ENCODE peak calls at places on chromosomes 16 and 17, in nine cellular contexts. Y is HCT116, M is HepG2, U is fibroblast of lung, X is neural progenitor cell, F is keratinocyte, E is GM23248, K is endothelial cell of umbilical vein, I is MM.1S. O is an unnamed sample.

GRCh38 chr16:65125871-65126270 is 4.0 kb upstream of the CDH11 start:
- DNase-seq in Y (no peak), M (no peak), U (peak), X (no peak), F (no peak), E (peak), K (no peak), I (no peak), O (no peak)

GRCh38 chr17:11309033-11309432 is 68.0 kb downstream of the SHISA6 start:
- DNase-seq in Y (no peak), M (no peak), U (no peak), X (no peak), F (no peak), E (no peak), K (no peak), I (no peak), O (no peak)

GRCh38 chr16:1575578-1575977 is 36.3 kb downstream of the IFT140 start:
- DNase-seq in Y (no peak), M (peak), U (no peak), X (no peak), F (no peak), E (no peak), K (no peak), I (no peak), O (no peak)

GRCh38 chr17:70217571-70217970 is 48.2 kb downstream of the KCNJ2 start:
- DNase-seq in Y (no peak), M (no peak), U (no peak), X (no peak), F (no peak), E (no peak), K (no peak), I (no peak), O (no peak)

GRCh38 chr16:10879681-10880589 is 2.9 kb downstream of the CIITA start:
- DNase-seq in Y (no peak), M (no peak), U (no peak), X (no peak), F (no peak), E (no peak), K (no peak), I (no peak), O (no peak)

GRCh38 chr17:1259910-1260389 is 10.3 kb upstream of the BHLHA9 start:
- DNase-seq in Y (no peak), M (no peak), U (no peak), X (no peak), F (no peak), E (peak), K (no peak), I (no peak), O (no peak)

GRCh38 chr16:10839271-10839661 is 20.7 kb upstream of the TVP23A start:
- DNase-seq in Y (no peak), M (no peak), U (no peak), X (peak), F (no peak), E (no peak), K (no peak), I (no peak), O (no peak)

GRCh38 chr16:55125818-55126385 is 195.2 kb downstream of the IRX5 start:
- DNase-seq in Y (no peak), M (no peak), U (no peak), X (no peak), F (no peak), E (no peak), K (no peak), I (no peak), O (no peak)

GRCh38 chr17:71110326-71110725 is 941.0 kb downstream of the KCNJ2 start:
- DNase-seq in Y (peak), M (no peak), U (no peak), X (no peak), F (no peak), E (no peak), K (no peak), I (no peak), O (no peak)

GRCh38 chr16:19463468-19464315 is 46.0 kb downstream of the TMC5 start:
- DNase-seq in Y (no peak), M (no peak), U (no peak), X (no peak), F (no peak), E (no peak), K (no peak), I (no peak), O (no peak)

GRCh38 chr16:68900009-68900408 is 56.7 kb downstream of the TANGO6 start:
- DNase-seq in Y (no peak), M (no peak), U (no peak), X (no peak), F (no peak), E (no peak), K (no peak), I (no peak), O (no peak)

GRCh38 chr17:79915850-79916430 is 76.7 kb upstream of the CBX4 start:
- DNase-seq in Y (peak), M (peak), U (no peak), X (peak), F (peak), E (peak), K (no peak), I (no peak), O (no peak)

GRCh38 chr16:81693047-81693446 is 86.0 kb upstream of the PLCG2 start:
- DNase-seq in Y (no peak), M (no peak), U (peak), X (peak), F (no peak), E (no peak), K (peak), I (no peak), O (no peak)

GRCh38 chr16:89364603-89365002 is 125.8 kb downstream of the ANKRD11 start:
- DNase-seq in Y (no peak), M (no peak), U (peak), X (no peak), F (no peak), E (peak), K (peak), I (no peak), O (no peak)

DNA sequence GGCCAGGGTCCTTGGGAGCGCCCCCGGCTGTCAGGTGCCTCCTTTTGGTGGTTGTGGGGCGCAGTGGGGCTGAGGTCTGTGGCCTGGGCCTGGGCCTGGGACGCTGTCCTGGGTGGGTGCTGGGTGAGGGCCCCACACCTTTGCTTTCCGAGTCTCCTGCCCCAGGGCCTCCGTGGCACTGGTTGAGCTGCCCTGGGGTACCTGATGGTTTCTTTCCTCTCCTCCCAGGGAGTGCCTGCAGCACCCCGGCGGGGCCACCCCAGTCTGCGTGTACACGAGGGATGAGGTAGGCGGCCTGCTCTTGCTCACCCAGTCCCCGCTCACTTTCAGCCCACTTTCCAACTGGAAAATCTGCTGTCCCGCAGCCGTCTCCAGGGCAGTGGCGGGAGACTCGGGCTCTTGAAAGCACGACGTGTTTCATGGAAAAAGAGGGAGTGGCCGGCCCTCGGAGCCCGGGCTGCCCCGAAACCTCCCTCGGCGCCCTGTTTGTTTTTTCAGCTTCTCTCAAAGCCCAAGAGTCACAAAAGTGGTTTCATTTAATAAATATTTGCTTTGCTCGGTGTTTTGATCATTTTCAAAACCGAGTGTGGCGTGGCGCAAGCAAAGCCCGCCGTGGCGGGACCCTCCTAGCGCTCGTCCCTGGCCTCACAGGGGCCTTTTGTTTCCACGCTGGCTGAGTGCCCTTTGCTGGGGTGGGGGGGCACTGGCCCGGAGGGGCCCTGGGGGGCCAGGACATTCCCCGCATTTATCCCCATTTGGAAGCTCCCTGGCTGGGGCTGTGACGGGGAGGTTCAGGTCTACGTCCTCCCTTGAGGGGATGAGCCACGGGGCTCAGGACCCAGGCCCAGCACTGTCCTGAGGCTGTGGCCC is 17.4 kb downstream of the ASPSCR1 start:
- DNase-seq in Y (no peak), M (peak), U (no peak), X (no peak), F (no peak), E (no peak), K (no peak), I (no peak), O (no peak)
- H3K27ac ChIP-seq in Y (no peak), M (peak), U (no peak), X (peak), F (no peak), E (no peak), K (no peak), I (no peak), O (no peak)

GRCh38 chr17:48037924-48038323 is 327 bp upstream of the COPZ2 start:
- DNase-seq in Y (no peak), M (no peak), U (no peak), X (no peak), F (no peak), E (peak), K (peak), I (no peak), O (no peak)
- TF ChIP-seq EZH2 in Y (no peak), M (no peak), U (no peak), X (peak), F (no peak), E (no peak), K (no peak), I (no peak), O (no peak)

GRCh38 chr17:46817151-46817900 is 1.2 kb downstream of the WNT3 start:
- DNase-seq in Y (no peak), M (no peak), U (no peak), X (peak), F (no peak), E (no peak), K (no peak), I (no peak), O (no peak)

GRCh38 chr17:46817901-46818209 is 637 bp downstream of the WNT3 start:
- DNase-seq in Y (no peak), M (no peak), U (no peak), X (no peak), F (no peak), E (no peak), K (no peak), I (no peak), O (no peak)

GRCh38 chr17:46818929-46819859 is 702 bp upstream of the WNT3 start:
- DNase-seq in Y (no peak), M (no peak), U (no peak), X (peak), F (no peak), E (peak), K (no peak), I (no peak), O (no peak)

GRCh38 chr17:46819906-46820351 is 1.4 kb upstream of the WNT3 start:
- DNase-seq in Y (no peak), M (no peak), U (no peak), X (peak), F (no peak), E (no peak), K (no peak), I (no peak), O (no peak)

DNA sequence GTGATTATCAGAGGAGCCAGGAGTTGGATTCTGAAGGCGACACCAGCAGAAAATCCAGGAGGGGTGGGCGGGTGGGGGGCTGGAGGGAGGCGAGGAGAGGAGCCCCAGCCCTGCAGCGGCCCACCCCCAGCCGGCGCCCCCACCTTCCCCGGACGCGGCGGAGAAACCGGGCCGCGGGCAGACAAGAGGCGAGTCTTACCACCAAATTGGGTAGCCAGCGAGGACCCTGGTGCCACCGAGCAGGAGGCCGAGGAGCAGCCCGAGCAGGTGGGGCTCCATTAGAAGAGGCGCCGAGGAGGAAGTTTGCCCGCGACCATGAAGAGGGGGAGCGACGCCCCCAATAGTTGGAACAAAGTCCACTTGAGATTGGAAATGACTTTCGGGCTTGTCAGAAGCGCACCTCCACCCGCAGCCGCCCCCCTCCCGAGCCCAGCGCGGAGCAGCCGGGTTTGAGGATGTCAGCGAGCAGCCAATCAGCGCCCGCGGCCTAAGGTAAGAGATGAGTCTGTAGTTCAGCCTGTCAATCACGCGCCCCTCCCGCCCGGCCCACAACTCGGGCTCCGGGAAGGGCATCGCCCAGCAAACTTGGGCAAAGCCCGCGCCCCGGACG is at the start of gene WNT3:
- DNase-seq in Y (no peak), M (no peak), U (no peak), X (peak), F (no peak), E (no peak), K (no peak), I (no peak), O (no peak)
- H3K9ac ChIP-seq in Y (no peak), M (no peak), U (no peak), X (no peak), F (peak), E (no peak), K (no peak), I (no peak), O (no peak)

DNA sequence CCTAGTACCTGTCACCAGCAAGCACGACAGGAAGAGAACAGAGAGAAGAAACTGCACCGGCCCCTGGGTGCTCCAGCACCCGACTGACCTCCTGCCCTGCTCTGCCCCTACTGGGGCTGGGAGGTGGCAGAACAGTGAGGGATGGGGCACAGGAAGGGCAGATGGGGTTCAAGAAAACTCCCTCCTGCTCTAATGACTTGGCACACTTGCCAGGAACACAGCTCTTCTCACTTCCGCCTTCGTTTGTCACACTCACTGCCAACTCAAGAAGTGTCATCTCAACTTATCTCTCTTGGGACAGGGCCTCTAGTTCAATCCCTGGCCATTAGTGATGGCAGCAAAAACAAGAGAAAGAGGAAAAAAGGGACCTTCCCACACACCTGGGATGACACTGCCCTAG is 42.7 kb upstream of the ICAM2 start:
- DNase-seq in Y (no peak), M (no peak), U (no peak), X (no peak), F (no peak), E (no peak), K (no peak), I (peak), O (no peak)
- H3K27ac ChIP-seq in Y (no peak), M (no peak), U (no peak), X (no peak), F (no peak), E (no peak), K (no peak), I (peak), O (no peak)

DNA sequence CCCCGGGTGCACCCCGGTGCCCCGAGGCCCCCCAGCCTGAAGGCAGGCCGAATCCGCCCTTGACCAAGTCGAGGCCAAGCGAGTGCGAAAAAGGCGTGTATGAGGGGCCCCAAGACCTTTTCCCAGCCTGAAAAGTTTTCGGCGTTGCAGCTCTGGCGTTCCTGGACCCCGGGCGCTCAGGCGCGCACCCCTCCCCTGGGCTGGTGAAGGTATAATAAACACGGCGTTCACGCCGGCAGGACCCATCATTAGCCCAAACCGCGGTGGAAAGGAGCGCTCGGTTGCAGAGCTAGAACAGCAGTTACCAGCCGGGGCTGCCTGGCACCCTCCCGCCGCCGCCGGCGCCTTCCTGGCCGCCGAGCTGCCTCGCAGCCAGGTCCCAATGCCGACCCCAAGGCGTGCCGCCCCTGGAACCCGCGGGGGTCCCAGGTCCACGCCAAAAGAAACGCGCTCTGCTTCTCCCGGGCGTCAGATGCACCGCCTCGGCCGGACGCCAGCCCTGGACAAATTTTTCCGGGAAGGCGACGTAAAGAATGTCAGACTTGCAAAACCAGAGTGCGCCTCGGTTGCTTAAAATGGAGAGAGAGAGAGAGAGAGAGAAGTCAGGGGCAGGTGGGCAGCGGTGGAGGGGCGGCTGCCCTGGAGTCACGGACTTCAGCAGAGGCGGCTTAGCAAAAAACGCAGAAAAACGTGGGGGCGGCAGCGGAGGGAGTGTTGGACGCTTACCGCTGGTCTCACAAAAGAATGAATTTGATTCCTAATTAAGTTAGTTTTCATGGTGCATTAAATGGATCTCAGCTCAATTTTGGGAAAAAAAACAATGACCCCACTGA is 11.4 kb upstream of the FOXF1 start:
- DNase-seq in Y (no peak), M (no peak), U (no peak), X (peak), F (no peak), E (no peak), K (no peak), I (no peak), O (no peak)
- TF ChIP-seq EZH2 in Y (no peak), M (peak), U (no peak), X (peak), F (peak), E (peak), K (peak), I (no peak), O (no peak)

GRCh38 chr17:64120159-64120558 is 9.8 kb downstream of the ERN1 start:
- DNase-seq in Y (no peak), M (peak), U (no peak), X (no peak), F (no peak), E (no peak), K (no peak), I (no peak), O (no peak)
- H3K9ac ChIP-seq in Y (no peak), M (no peak), U (no peak), X (no peak), F (no peak), E (no peak), K (no peak), I (peak), O (no peak)

GRCh38 chr16:8630205-8630953 is 8.9 kb downstream of the METTL22 start:
- DNase-seq in Y (no peak), M (no peak), U (no peak), X (no peak), F (no peak), E (no peak), K (no peak), I (no peak), O (no peak)
- H3K27ac ChIP-seq in Y (no peak), M (no peak), U (no peak), X (no peak), F (no peak), E (no peak), K (no peak), I (no peak), O (no peak)

GRCh38 chr17:48578616-48579560 is 738 bp upstream of the HOXB4 start:
- DNase-seq in Y (no peak), M (no peak), U (peak), X (no peak), F (no peak), E (peak), K (peak), I (no peak), O (no peak)
- TF ChIP-seq EZH2 in Y (no peak), M (peak), U (no peak), X (peak), F (peak), E (no peak), K (no peak), I (no peak), O (no peak)

O was measured in DND-41.